ENCODE peak calls at places on chromosomes 11 and 22, in seven cellular contexts. H, K, Q, A, L, E and D are unnamed samples.

GRCh38 chr11:65576232-65576866 is 496 bp downstream of the EHBP1L1 start:
- DNase-seq in H (no peak), K (no peak), Q (no peak), A (no peak), L (no peak), E (no peak), D (no peak)

GRCh38 chr22:16917144-16918003 is 90.6 kb downstream of the GAB4 start:
- DNase-seq in H (peak; percentile 64), K (peak; percentile 46), Q (peak; percentile 40), A (no peak), L (peak; percentile 53), E (peak; percentile 62), D (peak; percentile 27)

GRCh38 chr11:29989181-29989580 is 27.6 kb downstream of the KCNA4 start:
- DNase-seq in H (no peak), K (no peak), Q (no peak), A (no peak), L (no peak), E (no peak), D (no peak)

GRCh38 chr22:19103881-19104821 is 18.1 kb downstream of the DGCR2 start:
- DNase-seq in H (no peak), K (no peak), Q (no peak), A (peak; percentile 42), L (no peak), E (no peak), D (no peak)

GRCh38 chr11:44899959-44900358 is 50.7 kb downstream of the TP53I11 start:
- DNase-seq in H (peak; percentile 75), K (no peak), Q (no peak), A (peak; percentile 26), L (peak; percentile 64), E (no peak), D (peak; percentile 58)

GRCh38 chr11:130603585-130603906 is 155.1 kb downstream of the ADAMTS15 start:
- DNase-seq in H (peak; percentile 9), K (no peak), Q (no peak), A (no peak), L (no peak), E (no peak), D (no peak)

GRCh38 chr22:30208631-30209603 is 37.6 kb downstream of the LIF start:
- DNase-seq in H (peak; percentile 70), K (no peak), Q (no peak), A (no peak), L (peak; percentile 85), E (peak; percentile 84), D (peak; percentile 86)

GRCh38 chr22:32789797-32790620 is 11.5 kb upstream of the TIMP3 start:
- DNase-seq in H (no peak), K (no peak), Q (no peak), A (no peak), L (no peak), E (no peak), D (no peak)

GRCh38 chr11:765802-766091 is 11.5 kb downstream of the GATD1 start:
- DNase-seq in H (no peak), K (no peak), Q (no peak), A (no peak), L (no peak), E (no peak), D (no peak)

GRCh38 chr11:41446107-41446506 is 13.3 kb downstream of the LRRC4C start:
- DNase-seq in H (no peak), K (no peak), Q (no peak), A (no peak), L (no peak), E (no peak), D (no peak)

GRCh38 chr11:74819400-74819799 is 70.8 kb downstream of the RNF169 start:
- DNase-seq in H (no peak), K (no peak), Q (no peak), A (no peak), L (peak; percentile 34), E (no peak), D (peak; percentile 62)